ENCODE peak calls at places on chromosomes 11 and 22, in eight cellular contexts. S is mammary epithelial cell, B is psoas muscle, N is HCT116, V is GM13976, R is BE2C, G is thoracic aorta, F is pancreas. H is an unnamed sample.
A peak's percentile ranks its signal among the peaks of the same experiment; 100 is the strongest.

GRCh38 chr22:36301384-36301828 is 48.5 kb downstream of the APOL1 start:
- DNase-seq in F (peak; percentile 87), R (peak; percentile 79), N (peak; percentile 29), V (peak; percentile 88), B (peak; percentile 86), G (no peak), S (peak; percentile 56), H (peak; percentile 78)

GRCh38 chr11:64787526-64788320 is 9.4 kb upstream of the SF1 start:
- DNase-seq in B (peak; percentile 72), G (no peak), R (peak; percentile 60), S (peak; percentile 25), F (peak; percentile 78), N (no peak), V (peak; percentile 82), H (peak; percentile 47)

GRCh38 chr22:37661160-37661924 is 2.8 kb downstream of the PDXP start:
- DNase-seq in V (no peak), R (peak; percentile 73), S (peak; percentile 37), B (no peak), N (no peak), F (no peak), G (no peak), H (no peak)

GRCh38 chr11:105399505-105399904 is 210.4 kb upstream of the GRIA4 start:
- DNase-seq in G (no peak), S (no peak), R (no peak), V (no peak), F (no peak), N (no peak), B (no peak), H (no peak)

GRCh38 chr11:14826580-14826979 is 65.5 kb downstream of the CYP2R1 start:
- DNase-seq in R (no peak), B (no peak), N (no peak), S (no peak), G (no peak), V (no peak), F (no peak), H (no peak)

GRCh38 chr22:47352920-47353700 is 590.7 kb downstream of the TBC1D22A start:
- DNase-seq in S (no peak), N (no peak), G (no peak), R (no peak), V (no peak), B (no peak), F (no peak), H (no peak)

GRCh38 chr11:3189193-3189843 is 24.2 kb upstream of the OSBPL5 start:
- DNase-seq in S (no peak), F (no peak), V (no peak), N (no peak), R (no peak), B (peak; percentile 20), G (no peak), H (no peak)

GRCh38 chr11:32893091-32893946 is 708 bp downstream of the QSER1 start:
- DNase-seq in N (no peak), S (peak; percentile 27), G (no peak), R (peak; percentile 67), V (peak; percentile 77), B (peak; percentile 75), F (peak; percentile 78), H (peak; percentile 58)

GRCh38 chr22:24367841-24368240 is 59.6 kb upstream of the ADORA2A start:
- DNase-seq in B (no peak), S (no peak), R (no peak), G (no peak), N (no peak), F (no peak), V (no peak), H (no peak)

GRCh38 chr22:19177164-19178064 is 1.1 kb downstream of the SLC25A1 start:
- DNase-seq in N (no peak), B (no peak), S (no peak), F (peak; percentile 80), R (no peak), G (no peak), V (no peak), H (no peak)

GRCh38 chr11:95230054-95231034 is 658 bp downstream of the SESN3 start:
- DNase-seq in S (peak; percentile 42), R (peak; percentile 52), V (no peak), N (no peak), B (peak; percentile 59), G (no peak), F (peak; percentile 47), H (peak; percentile 34)

GRCh38 chr22:46520880-46521279 is 16.5 kb downstream of the CELSR1 start:
- DNase-seq in V (no peak), N (no peak), S (no peak), R (no peak), G (no peak), F (peak; percentile 2), B (no peak), H (no peak)

GRCh38 chr11:24093410-24093809 is 403.4 kb upstream of the LUZP2 start:
- DNase-seq in G (no peak), N (no peak), S (no peak), V (no peak), F (no peak), R (peak; percentile 51), B (no peak), H (no peak)

GRCh38 chr11:99925968-99926367 is 761.1 kb upstream of the ARHGAP42 start:
- DNase-seq in F (no peak), V (no peak), R (no peak), N (no peak), G (no peak), S (no peak), B (no peak), H (no peak)

GRCh38 chr11:1758611-1759150 is 5.0 kb downstream of the CTSD start:
- DNase-seq in B (no peak), N (no peak), S (no peak), R (no peak), G (no peak), V (no peak), F (peak; percentile 66), H (no peak)

GRCh38 chr11:78259777-78260470 is 71.2 kb downstream of the USP35 start:
- DNase-seq in F (no peak), S (no peak), N (no peak), R (no peak), V (no peak), G (no peak), B (no peak), H (no peak)

GRCh38 chr11:66335531-66336233 is 552 bp downstream of the RIN1 start:
- DNase-seq in S (peak; percentile 50), G (no peak), R (peak; percentile 52), B (peak; percentile 72), F (peak; percentile 83), N (no peak), V (no peak), H (no peak)

GRCh38 chr11:8773125-8773524 is 90.5 kb downstream of the RPL27A start:
- DNase-seq in R (peak; percentile 14), B (no peak), V (no peak), G (no peak), F (no peak), N (no peak), S (no peak), H (no peak)
- TF ChIP-seq CTCF in R (no peak), B (no peak), V (no peak), G (no peak), F (no peak), N (no peak), S (no peak), H (no peak)

DNA sequence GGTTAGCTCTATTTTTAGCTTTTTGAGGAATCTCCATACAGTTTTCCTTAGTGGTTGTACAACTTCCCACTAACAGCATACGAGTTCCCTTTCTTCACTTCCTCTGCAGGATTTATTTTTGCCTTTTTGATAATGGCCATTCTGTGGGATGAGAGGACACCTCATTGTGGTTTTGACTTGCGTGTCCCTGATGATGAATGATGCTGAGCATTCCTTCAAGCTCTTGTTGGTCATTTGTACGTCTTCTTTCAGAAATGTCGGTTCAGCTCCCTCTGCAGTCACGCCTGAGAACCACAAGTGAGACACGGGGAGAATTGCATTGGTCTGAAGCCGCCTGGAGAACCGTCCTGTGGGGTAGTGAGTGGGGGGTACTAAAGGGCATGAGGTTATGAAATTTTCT is 2.0 kb upstream of the KRTAP5-10 start:
- DNase-seq in V (peak; percentile 83), B (no peak), S (peak; percentile 55), R (peak; percentile 53), F (no peak), N (peak; percentile 51), G (no peak), H (peak; percentile 38)
- TF ChIP-seq CTCF in V (peak; percentile 76), B (peak; percentile 18), S (no peak), R (peak; percentile 75), F (no peak), N (peak; percentile 70), G (no peak), H (peak; percentile 47)

GRCh38 chr11:27524155-27524554 is 17.6 kb upstream of the LIN7C start:
- DNase-seq in R (peak; percentile 5), B (no peak), F (no peak), V (no peak), N (peak; percentile 35), G (no peak), S (peak; percentile 66), H (no peak)
- TF ChIP-seq CTCF in R (peak; percentile 40), B (no peak), F (no peak), V (no peak), N (peak; percentile 36), G (no peak), S (peak; percentile 43), H (no peak)

GRCh38 chr22:28024422-28024888 is 105.4 kb upstream of the PITPNB start:
- DNase-seq in V (no peak), R (no peak), F (no peak), B (peak; percentile 92), N (no peak), G (no peak), S (no peak), H (no peak)
- TF ChIP-seq CTCF in V (no peak), R (no peak), F (no peak), B (no peak), N (no peak), G (no peak), S (no peak), H (no peak)

GRCh38 chr22:45194686-45195085 is 31.0 kb downstream of the NUP50 start:
- DNase-seq in F (no peak), S (no peak), R (no peak), V (peak; percentile 16), G (no peak), B (peak; percentile 21), N (no peak), H (no peak)

GRCh38 chr22:45190473-45190872 is 26.7 kb downstream of the NUP50 start:
- DNase-seq in B (no peak), F (no peak), V (no peak), S (no peak), G (no peak), N (no peak), R (no peak), H (no peak)

GRCh38 chr22:45195616-45196015 is 31.9 kb downstream of the NUP50 start:
- DNase-seq in S (no peak), V (no peak), G (no peak), B (no peak), R (no peak), F (no peak), N (no peak), H (no peak)

GRCh38 chr22:45196308-45196707 is 32.6 kb downstream of the NUP50 start:
- DNase-seq in F (no peak), S (no peak), B (peak; percentile 38), R (no peak), N (no peak), G (no peak), V (no peak), H (no peak)

GRCh38 chr22:45192701-45193187 is 29.0 kb downstream of the NUP50 start:
- DNase-seq in V (peak; percentile 25), G (no peak), N (no peak), R (no peak), F (no peak), S (no peak), B (peak; percentile 23), H (no peak)
- TF ChIP-seq CTCF in V (no peak), G (no peak), N (no peak), R (peak; percentile 40), F (no peak), S (no peak), B (no peak), H (no peak)

H was measured in MM.1S.